ENCODE peak calls at places on chromosome 18, in ten cellular contexts. D is upper lobe of left lung, E is chondrocyte, V is fibroblast of mammary gland, C is RWPE1, Z is HFFc6, F is OCI-LY7, H is lower leg skin, Y is fibroblast of lung, T is A549. U is an unnamed sample.

GRCh38 chr18:8519102-8519501 is 90.1 kb upstream of the RAB12 start:
- DNase-seq in E (no peak), Y (no peak), T (no peak), C (no peak), H (no peak), F (no peak), V (no peak), Z (no peak), D (no peak), U (no peak)

GRCh38 chr18:8703181-8703638 is 2.1 kb upstream of the MTCL1 start:
- DNase-seq in D (peak), V (no peak), C (no peak), F (no peak), Y (no peak), Z (no peak), E (no peak), H (no peak), T (no peak), U (no peak)

GRCh38 chr18:10419420-10420103 is 34.9 kb upstream of the APCDD1 start:
- DNase-seq in Y (peak), H (no peak), T (no peak), D (no peak), Z (peak), V (peak), F (no peak), C (no peak), E (no peak), U (no peak)

GRCh38 chr18:49878567-49878966 is 65.2 kb upstream of the ACAA2 start:
- DNase-seq in D (no peak), Z (peak), C (peak), V (peak), T (no peak), Y (peak), H (peak), F (no peak), E (no peak), U (no peak)

GRCh38 chr18:67600181-67600631 is 83.7 kb upstream of the DSEL start:
- DNase-seq in Z (peak), F (no peak), V (peak), T (no peak), Y (peak), H (no peak), C (peak), E (no peak), D (no peak), U (no peak)

GRCh38 chr18:8654482-8655451 is 45.5 kb downstream of the RAB12 start:
- DNase-seq in F (peak), V (peak), E (no peak), Z (peak), D (no peak), T (peak), C (peak), Y (no peak), H (no peak), U (no peak)

GRCh38 chr18:3058328-3059191 is 45.6 kb upstream of the LPIN2 start:
- DNase-seq in T (peak), V (no peak), Y (no peak), F (no peak), D (no peak), C (no peak), Z (no peak), E (no peak), H (no peak), U (no peak)

GRCh38 chr18:61706516-61706915 is 186.3 kb downstream of the RNF152 start:
- DNase-seq in C (no peak), F (no peak), T (no peak), Y (no peak), Z (no peak), D (no peak), E (no peak), V (no peak), H (no peak), U (no peak)

GRCh38 chr18:47163241-47163640 is 12.9 kb downstream of the IER3IP1 start:
- DNase-seq in V (peak), D (no peak), Y (peak), Z (peak), H (no peak), F (no peak), T (no peak), E (no peak), C (peak), U (peak)

GRCh38 chr18:36376361-36376760 is 78.8 kb downstream of the FHOD3 start:
- DNase-seq in F (no peak), Z (peak), T (no peak), C (no peak), Y (peak), E (no peak), H (no peak), D (no peak), V (peak), U (no peak)

GRCh38 chr18:36377626-36378025 is 80.1 kb downstream of the FHOD3 start:
- DNase-seq in Y (no peak), D (no peak), Z (no peak), V (no peak), F (no peak), T (no peak), H (no peak), C (no peak), E (no peak), U (no peak)

GRCh38 chr18:36374262-36374661 is 76.7 kb downstream of the FHOD3 start:
- DNase-seq in V (no peak), Y (peak), Z (no peak), C (no peak), E (no peak), D (no peak), F (no peak), T (no peak), H (no peak), U (no peak)

GRCh38 chr18:36375118-36375517 is 77.6 kb downstream of the FHOD3 start:
- DNase-seq in Y (no peak), D (no peak), C (no peak), E (no peak), T (no peak), Z (no peak), H (no peak), F (no peak), V (no peak), U (no peak)

DNA sequence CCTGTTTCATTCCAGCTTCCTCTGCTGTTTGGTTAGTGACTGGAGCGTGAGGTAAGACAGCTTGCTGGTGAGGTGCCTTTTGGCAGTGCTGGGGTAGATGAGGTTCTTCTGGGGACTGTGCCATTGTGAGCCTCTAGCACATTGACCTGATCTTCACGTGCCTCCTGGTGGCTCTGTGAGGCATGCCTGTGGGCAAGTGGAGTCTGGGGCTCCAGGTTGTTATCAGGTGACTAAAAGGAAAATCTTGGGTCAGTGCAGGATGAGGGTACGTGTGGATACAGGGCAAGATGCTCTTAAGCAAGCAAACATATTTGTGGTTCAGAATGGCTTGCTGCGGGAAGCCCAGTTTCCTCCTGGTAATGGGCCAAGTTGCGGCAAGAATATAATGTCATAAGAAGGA is 75.4 kb downstream of the FHOD3 start:
- DNase-seq in D (no peak), F (no peak), H (no peak), C (peak), E (no peak), Y (peak), Z (no peak), V (peak), T (no peak), U (no peak)
- TF ChIP-seq CTCF in D (no peak), F (no peak), H (no peak), C (no peak), E (peak), Y (no peak), Z (no peak), V (peak), T (no peak), U (no peak)

DNA sequence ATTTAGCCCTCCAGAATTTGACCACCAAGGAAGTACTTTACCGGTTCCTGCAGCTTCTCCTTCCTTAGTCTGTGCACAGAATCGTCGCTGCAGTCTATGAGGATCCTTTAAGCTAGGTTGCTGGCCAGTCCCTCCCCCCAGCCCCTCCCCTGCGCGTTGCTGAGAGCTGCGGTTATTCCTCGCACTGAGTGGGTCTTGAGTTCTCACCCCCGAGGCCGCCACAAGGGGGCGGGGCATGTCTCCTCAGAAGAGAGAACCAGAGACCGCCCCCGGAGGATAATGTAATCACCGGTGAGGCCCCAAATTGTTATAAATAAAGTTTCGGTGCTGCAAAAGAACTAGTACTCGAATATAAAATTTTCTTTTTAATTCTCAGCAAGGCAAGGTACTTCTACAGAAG is 1184.9 kb upstream of the CDH2 start:
- DNase-seq in C (no peak), Z (no peak), F (peak), E (no peak), V (no peak), H (no peak), Y (no peak), T (peak), D (peak), U (no peak)
- TF ChIP-seq CTCF in C (no peak), Z (no peak), F (peak), E (peak), V (no peak), H (no peak), Y (no peak), T (no peak), D (no peak), U (no peak)

DNA sequence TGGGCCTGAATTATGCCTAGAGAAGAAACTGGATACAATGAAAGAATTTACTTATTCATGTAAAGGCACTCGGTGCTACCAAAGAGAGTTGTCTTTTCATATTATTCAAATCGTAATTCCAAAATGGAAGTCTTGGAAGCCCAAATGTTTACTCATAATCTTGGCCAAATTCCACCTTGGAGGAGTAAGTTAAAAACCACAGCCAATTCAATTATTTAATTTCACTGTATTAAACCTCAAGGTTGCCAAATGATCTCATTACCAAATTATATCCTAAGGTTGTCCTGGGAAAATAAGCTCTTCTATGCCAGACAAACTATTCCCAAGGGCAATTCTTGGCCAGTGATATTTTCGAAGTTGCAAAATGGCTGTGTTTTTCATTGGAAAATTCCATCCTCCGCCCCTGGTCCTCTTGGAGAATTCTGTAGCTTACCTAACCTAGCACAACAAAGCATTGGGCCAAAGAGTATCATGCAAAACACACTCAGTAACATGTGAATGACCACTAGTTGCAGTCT is 11.1 kb upstream of the VPS4B start:
- DNase-seq in C (no peak), F (no peak), E (no peak), D (no peak), V (peak), Y (no peak), Z (peak), H (no peak), T (no peak), U (no peak)
- TF ChIP-seq CTCF in C (no peak), F (no peak), E (no peak), D (no peak), V (no peak), Y (no peak), Z (no peak), H (no peak), T (no peak), U (no peak)

GRCh38 chr18:60686142-60686541 is 313.6 kb upstream of the MC4R start:
- DNase-seq in C (no peak), D (no peak), H (no peak), V (no peak), T (no peak), F (no peak), Y (no peak), Z (no peak), E (no peak), U (no peak)

GRCh38 chr18:60684843-60685513 is 312.4 kb upstream of the MC4R start:
- DNase-seq in Y (peak), C (no peak), H (no peak), T (peak), E (no peak), Z (no peak), F (peak), D (peak), V (peak), U (no peak)
- TF ChIP-seq CTCF in Y (no peak), C (peak), H (no peak), T (peak), E (peak), Z (peak), F (peak), D (peak), V (peak), U (peak)

GRCh38 chr18:7488571-7488970 is 78.5 kb upstream of the PTPRM start:
- DNase-seq in H (no peak), V (no peak), Y (no peak), F (no peak), C (no peak), D (no peak), E (no peak), Z (no peak), T (peak), U (no peak)
- TF ChIP-seq CTCF in H (no peak), V (no peak), Y (no peak), F (no peak), C (no peak), D (no peak), E (no peak), Z (no peak), T (no peak), U (no peak)

GRCh38 chr18:12281861-12282260 is 26.2 kb upstream of the TUBB6 start:
- DNase-seq in F (no peak), T (no peak), V (no peak), Z (peak), D (no peak), C (no peak), H (no peak), E (no peak), Y (peak), U (no peak)

GRCh38 chr18:12283666-12284065 is 24.4 kb upstream of the TUBB6 start:
- DNase-seq in D (no peak), E (no peak), C (no peak), H (no peak), Y (no peak), Z (no peak), V (no peak), T (no peak), F (no peak), U (no peak)

GRCh38 chr18:12279781-12280531 is 25.8 kb downstream of the CIDEA start:
- DNase-seq in Z (no peak), V (no peak), H (no peak), Y (no peak), F (no peak), E (no peak), C (no peak), D (no peak), T (no peak), U (no peak)

GRCh38 chr18:12282436-12283039 is 25.5 kb upstream of the TUBB6 start:
- DNase-seq in T (peak), Z (peak), H (no peak), F (no peak), D (no peak), V (peak), E (no peak), Y (peak), C (peak), U (no peak)

GRCh38 chr18:12283256-12283655 is 24.8 kb upstream of the TUBB6 start:
- DNase-seq in T (peak), F (no peak), C (peak), E (no peak), H (no peak), D (no peak), V (peak), Y (peak), Z (peak), U (no peak)
- TF ChIP-seq CTCF in T (no peak), F (peak), C (no peak), E (peak), H (no peak), D (no peak), V (peak), Y (no peak), Z (peak), U (no peak)